ENCODE peak calls at places on chromosomes 12 and 14, in ten cellular contexts. One of them, this sample, is unnamed. For H3K27me3 and H3K36me3, the result is how much of the 10 kb centered on the place peaks cover.

GRCh38 chr12:102343361-102344121 is 136.8 kb downstream of the IGF1 start:
- DNase-seq in upper lobe of right lung: no peak
- DNase-seq in CD8-positive, alpha-beta memory T cell: no peak
- DNase-seq in colonic mucosa: no peak
- DNase-seq in neuronal stem cell: peak
- DNase-seq in NT2/D1: no peak
- DNase-seq in WERI-Rb-1: peak
- DNase-seq in sigmoid colon: no peak
- DNase-seq in suprapubic skin: no peak
- DNase-seq in MM.1S: no peak
- DNase-seq in this sample: no peak

GRCh38 chr12:61713121-61713520 is 547.1 kb upstream of the USP15 start:
- DNase-seq in upper lobe of right lung: no peak
- DNase-seq in CD8-positive, alpha-beta memory T cell: no peak
- DNase-seq in colonic mucosa: no peak
- DNase-seq in neuronal stem cell: no peak
- DNase-seq in NT2/D1: no peak
- DNase-seq in WERI-Rb-1: no peak
- DNase-seq in sigmoid colon: no peak
- DNase-seq in suprapubic skin: no peak
- DNase-seq in MM.1S: no peak
- DNase-seq in this sample: no peak

GRCh38 chr12:12108441-12109058 is 37.8 kb downstream of the BCL2L14 start:
- DNase-seq in upper lobe of right lung: no peak
- DNase-seq in CD8-positive, alpha-beta memory T cell: no peak
- DNase-seq in colonic mucosa: no peak
- DNase-seq in neuronal stem cell: no peak
- DNase-seq in NT2/D1: no peak
- DNase-seq in WERI-Rb-1: no peak
- DNase-seq in sigmoid colon: no peak
- DNase-seq in suprapubic skin: no peak
- DNase-seq in MM.1S: no peak
- DNase-seq in this sample: peak

GRCh38 chr14:31529053-31529452 is 32.2 kb upstream of the NUBPL start:
- DNase-seq in upper lobe of right lung: no peak
- DNase-seq in CD8-positive, alpha-beta memory T cell: no peak
- DNase-seq in colonic mucosa: no peak
- DNase-seq in neuronal stem cell: no peak
- DNase-seq in NT2/D1: no peak
- DNase-seq in WERI-Rb-1: no peak
- DNase-seq in sigmoid colon: no peak
- DNase-seq in suprapubic skin: no peak
- DNase-seq in MM.1S: no peak
- DNase-seq in this sample: no peak

GRCh38 chr12:57118711-57119271 is 7.6 kb upstream of the STAT6 start:
- DNase-seq in upper lobe of right lung: no peak
- DNase-seq in CD8-positive, alpha-beta memory T cell: peak
- DNase-seq in colonic mucosa: peak
- DNase-seq in neuronal stem cell: no peak
- DNase-seq in NT2/D1: no peak
- DNase-seq in WERI-Rb-1: no peak
- DNase-seq in sigmoid colon: no peak
- DNase-seq in suprapubic skin: no peak
- DNase-seq in MM.1S: no peak
- DNase-seq in this sample: no peak

GRCh38 chr12:18899678-18900317 is 161.9 kb downstream of the CAPZA3 start:
- DNase-seq in upper lobe of right lung: no peak
- DNase-seq in CD8-positive, alpha-beta memory T cell: no peak
- DNase-seq in colonic mucosa: no peak
- DNase-seq in neuronal stem cell: no peak
- DNase-seq in NT2/D1: no peak
- DNase-seq in WERI-Rb-1: no peak
- DNase-seq in sigmoid colon: no peak
- DNase-seq in suprapubic skin: no peak
- DNase-seq in MM.1S: no peak
- DNase-seq in this sample: no peak

GRCh38 chr12:91818236-91819131 is 327.2 kb downstream of the BTG1 start:
- DNase-seq in upper lobe of right lung: no peak
- DNase-seq in CD8-positive, alpha-beta memory T cell: no peak
- DNase-seq in colonic mucosa: no peak
- DNase-seq in neuronal stem cell: peak
- DNase-seq in NT2/D1: no peak
- DNase-seq in WERI-Rb-1: no peak
- DNase-seq in sigmoid colon: no peak
- DNase-seq in suprapubic skin: no peak
- DNase-seq in MM.1S: no peak
- DNase-seq in this sample: no peak

GRCh38 chr14:99579077-99579836 is 24.8 kb downstream of the CCDC85C start:
- DNase-seq in upper lobe of right lung: peak
- DNase-seq in CD8-positive, alpha-beta memory T cell: no peak
- DNase-seq in colonic mucosa: peak
- DNase-seq in neuronal stem cell: no peak
- DNase-seq in NT2/D1: no peak
- DNase-seq in WERI-Rb-1: no peak
- DNase-seq in sigmoid colon: no peak
- DNase-seq in suprapubic skin: no peak
- DNase-seq in MM.1S: no peak
- DNase-seq in this sample: no peak

GRCh38 chr12:98895086-98895651 is 250.1 kb downstream of the APAF1 start:
- DNase-seq in upper lobe of right lung: no peak
- DNase-seq in CD8-positive, alpha-beta memory T cell: no peak
- DNase-seq in colonic mucosa: no peak
- DNase-seq in neuronal stem cell: no peak
- DNase-seq in NT2/D1: no peak
- DNase-seq in WERI-Rb-1: peak
- DNase-seq in sigmoid colon: no peak
- DNase-seq in suprapubic skin: no peak
- DNase-seq in MM.1S: no peak
- DNase-seq in this sample: no peak

GRCh38 chr12:98893126-98893525 is 248.0 kb downstream of the APAF1 start:
- DNase-seq in upper lobe of right lung: no peak
- DNase-seq in CD8-positive, alpha-beta memory T cell: no peak
- DNase-seq in colonic mucosa: no peak
- DNase-seq in neuronal stem cell: no peak
- DNase-seq in NT2/D1: no peak
- DNase-seq in WERI-Rb-1: no peak
- DNase-seq in sigmoid colon: no peak
- DNase-seq in suprapubic skin: no peak
- DNase-seq in MM.1S: no peak
- DNase-seq in this sample: no peak

GRCh38 chr12:98896938-98897337 is 251.8 kb downstream of the APAF1 start:
- DNase-seq in upper lobe of right lung: no peak
- DNase-seq in CD8-positive, alpha-beta memory T cell: no peak
- DNase-seq in colonic mucosa: no peak
- DNase-seq in neuronal stem cell: no peak
- DNase-seq in NT2/D1: no peak
- DNase-seq in WERI-Rb-1: no peak
- DNase-seq in sigmoid colon: no peak
- DNase-seq in suprapubic skin: no peak
- DNase-seq in MM.1S: no peak
- DNase-seq in this sample: no peak

GRCh38 chr12:98894412-98895085 is 249.5 kb downstream of the APAF1 start:
- DNase-seq in upper lobe of right lung: no peak
- DNase-seq in CD8-positive, alpha-beta memory T cell: no peak
- DNase-seq in colonic mucosa: no peak
- DNase-seq in neuronal stem cell: no peak
- DNase-seq in NT2/D1: no peak
- DNase-seq in WERI-Rb-1: peak
- DNase-seq in sigmoid colon: no peak
- DNase-seq in suprapubic skin: no peak
- DNase-seq in MM.1S: no peak
- DNase-seq in this sample: no peak

DNA sequence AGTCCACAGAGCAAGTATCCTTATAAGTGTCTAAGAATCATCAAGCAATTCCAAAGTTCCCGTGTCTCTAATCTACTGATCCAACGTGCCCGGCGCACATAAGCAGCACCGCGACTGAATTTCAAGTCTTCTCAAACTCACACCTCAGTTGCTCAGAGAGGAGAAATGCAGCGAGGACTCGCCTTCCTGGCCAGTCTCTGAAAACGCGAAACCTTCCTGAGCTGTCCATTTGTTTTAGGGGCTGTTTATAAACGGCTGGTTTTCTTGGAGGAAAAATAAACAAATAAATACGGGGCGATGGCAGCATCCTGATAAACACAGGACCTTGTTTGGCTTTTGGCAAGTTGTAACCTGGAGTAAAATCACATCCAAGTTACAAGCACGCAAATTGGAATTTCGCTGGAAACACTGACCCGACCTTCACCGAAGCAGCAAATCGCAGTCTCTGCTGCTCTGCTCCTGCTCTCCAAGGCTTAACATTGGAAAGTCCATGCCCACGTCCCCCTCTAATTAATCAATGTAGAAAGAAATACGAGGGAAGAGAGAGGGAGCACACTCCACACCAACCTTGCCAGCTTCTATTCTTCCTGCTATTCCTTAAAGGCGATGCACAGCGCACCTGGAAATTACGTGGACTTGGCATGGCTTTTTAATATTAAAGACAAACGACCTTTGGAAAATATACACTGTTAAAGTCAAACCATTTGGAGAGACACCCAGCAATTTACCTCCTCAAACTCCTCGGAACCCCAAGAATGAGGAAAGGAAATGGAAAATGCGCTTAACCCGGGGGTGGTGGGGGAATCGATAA is 248.7 kb downstream of the APAF1 start:
- DNase-seq in upper lobe of right lung: no peak
- DNase-seq in CD8-positive, alpha-beta memory T cell: no peak
- DNase-seq in colonic mucosa: no peak
- DNase-seq in neuronal stem cell: no peak
- DNase-seq in NT2/D1: no peak
- DNase-seq in WERI-Rb-1: no peak
- DNase-seq in sigmoid colon: no peak
- DNase-seq in suprapubic skin: no peak
- DNase-seq in MM.1S: no peak
- DNase-seq in this sample: no peak
- H3K27me3 ChIP-seq in upper lobe of right lung: under half
- H3K27me3 ChIP-seq in CD8-positive, alpha-beta memory T cell: under half
- H3K27me3 ChIP-seq in colonic mucosa: under half
- H3K27me3 ChIP-seq in neuronal stem cell: half or more
- H3K27me3 ChIP-seq in NT2/D1: half or more
- H3K27me3 ChIP-seq in WERI-Rb-1: under half
- H3K27me3 ChIP-seq in sigmoid colon: under half
- H3K27me3 ChIP-seq in suprapubic skin: half or more
- H3K27me3 ChIP-seq in MM.1S: under half
- H3K27me3 ChIP-seq in this sample: half or more

GRCh38 chr12:46373303-46374182 is 970 bp upstream of the SLC38A2 start:
- DNase-seq in upper lobe of right lung: peak
- DNase-seq in CD8-positive, alpha-beta memory T cell: peak
- DNase-seq in colonic mucosa: peak
- DNase-seq in neuronal stem cell: peak
- DNase-seq in NT2/D1: no peak
- DNase-seq in WERI-Rb-1: peak
- DNase-seq in sigmoid colon: peak
- DNase-seq in suprapubic skin: peak
- DNase-seq in MM.1S: peak
- DNase-seq in this sample: peak
- H3K4me3 ChIP-seq in upper lobe of right lung: peak
- H3K4me3 ChIP-seq in CD8-positive, alpha-beta memory T cell: peak
- H3K4me3 ChIP-seq in colonic mucosa: peak
- H3K4me3 ChIP-seq in neuronal stem cell: peak
- H3K4me3 ChIP-seq in NT2/D1: peak
- H3K4me3 ChIP-seq in WERI-Rb-1: peak
- H3K4me3 ChIP-seq in sigmoid colon: peak
- H3K4me3 ChIP-seq in suprapubic skin: peak
- H3K4me3 ChIP-seq in MM.1S: peak
- H3K4me3 ChIP-seq in this sample: peak

GRCh38 chr14:67773844-67774377 is 42.5 kb downstream of the ZFYVE26 start:
- DNase-seq in upper lobe of right lung: no peak
- DNase-seq in CD8-positive, alpha-beta memory T cell: no peak
- DNase-seq in colonic mucosa: no peak
- DNase-seq in neuronal stem cell: no peak
- DNase-seq in NT2/D1: no peak
- DNase-seq in WERI-Rb-1: no peak
- DNase-seq in sigmoid colon: no peak
- DNase-seq in suprapubic skin: no peak
- DNase-seq in MM.1S: no peak
- DNase-seq in this sample: no peak

GRCh38 chr14:67782090-67782489 is 34.3 kb downstream of the ZFYVE26 start:
- DNase-seq in upper lobe of right lung: no peak
- DNase-seq in CD8-positive, alpha-beta memory T cell: no peak
- DNase-seq in colonic mucosa: no peak
- DNase-seq in neuronal stem cell: no peak
- DNase-seq in NT2/D1: no peak
- DNase-seq in WERI-Rb-1: no peak
- DNase-seq in sigmoid colon: no peak
- DNase-seq in suprapubic skin: no peak
- DNase-seq in MM.1S: no peak
- DNase-seq in this sample: no peak

DNA sequence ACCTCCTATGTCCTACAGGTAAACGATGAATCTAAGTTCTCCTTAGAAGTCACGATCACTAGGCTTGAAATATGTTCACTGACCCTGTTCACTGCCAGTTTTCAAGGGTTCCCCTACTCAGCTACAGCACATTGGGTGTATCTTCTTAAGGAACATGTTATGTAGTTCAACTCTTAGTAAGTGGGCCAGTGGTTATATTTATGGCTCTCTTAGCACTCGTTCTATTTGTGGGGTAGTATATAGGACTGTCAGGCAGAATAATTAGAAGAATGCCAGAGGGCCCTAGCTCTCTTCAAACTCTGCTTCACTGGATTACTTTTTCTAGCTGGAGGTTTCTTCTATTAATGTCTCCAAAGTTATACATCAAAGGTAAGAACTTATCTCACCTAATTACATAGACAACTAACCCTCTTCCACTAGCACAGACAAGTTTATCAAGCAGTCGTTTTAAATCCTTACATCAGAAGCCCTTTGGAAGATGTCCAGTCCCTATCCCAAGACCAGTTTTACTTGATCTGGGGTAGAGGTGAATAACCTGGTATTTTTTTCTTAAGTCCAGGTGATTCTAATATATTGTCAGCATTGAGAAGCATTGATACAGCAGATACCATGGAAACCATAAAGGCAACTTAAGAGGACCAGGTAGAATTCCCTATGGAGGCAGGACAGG is 39.6 kb downstream of the ZFYVE26 start:
- DNase-seq in upper lobe of right lung: no peak
- DNase-seq in CD8-positive, alpha-beta memory T cell: no peak
- DNase-seq in colonic mucosa: no peak
- DNase-seq in neuronal stem cell: no peak
- DNase-seq in NT2/D1: no peak
- DNase-seq in WERI-Rb-1: no peak
- DNase-seq in sigmoid colon: no peak
- DNase-seq in suprapubic skin: no peak
- DNase-seq in MM.1S: no peak
- DNase-seq in this sample: no peak
- H3K36me3 ChIP-seq in upper lobe of right lung: half or more
- H3K36me3 ChIP-seq in CD8-positive, alpha-beta memory T cell: half or more
- H3K36me3 ChIP-seq in colonic mucosa: under half
- H3K36me3 ChIP-seq in neuronal stem cell: under half
- H3K36me3 ChIP-seq in NT2/D1: half or more
- H3K36me3 ChIP-seq in WERI-Rb-1: half or more
- H3K36me3 ChIP-seq in sigmoid colon: under half
- H3K36me3 ChIP-seq in suprapubic skin: half or more
- H3K36me3 ChIP-seq in MM.1S: under half
- H3K36me3 ChIP-seq in this sample: half or more

DNA sequence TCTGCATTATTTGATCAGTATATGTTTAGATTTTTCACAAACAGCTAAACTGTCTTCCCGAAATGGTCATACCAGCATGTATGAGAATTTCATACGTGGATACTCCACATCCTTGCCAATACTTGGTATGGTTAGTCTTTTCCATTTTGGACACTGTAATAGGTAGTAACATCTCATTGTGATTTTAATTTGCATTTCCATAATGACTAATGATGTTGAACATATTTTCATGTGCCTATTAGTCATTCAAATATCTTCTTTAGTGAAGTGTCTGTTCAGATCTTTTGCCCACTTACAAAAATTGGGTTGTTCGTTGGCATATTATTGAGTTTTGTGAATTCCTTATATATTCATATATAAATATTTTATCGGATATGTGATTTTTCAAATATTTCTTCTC is 78.0 kb upstream of the GNG2 start:
- DNase-seq in upper lobe of right lung: no peak
- DNase-seq in CD8-positive, alpha-beta memory T cell: no peak
- DNase-seq in colonic mucosa: no peak
- DNase-seq in neuronal stem cell: no peak
- DNase-seq in NT2/D1: no peak
- DNase-seq in WERI-Rb-1: no peak
- DNase-seq in sigmoid colon: no peak
- DNase-seq in suprapubic skin: no peak
- DNase-seq in MM.1S: no peak
- DNase-seq in this sample: no peak
- H3K27me3 ChIP-seq in upper lobe of right lung: under half
- H3K27me3 ChIP-seq in CD8-positive, alpha-beta memory T cell: under half
- H3K27me3 ChIP-seq in colonic mucosa: under half
- H3K27me3 ChIP-seq in neuronal stem cell: under half
- H3K27me3 ChIP-seq in NT2/D1: under half
- H3K27me3 ChIP-seq in WERI-Rb-1: under half
- H3K27me3 ChIP-seq in sigmoid colon: under half
- H3K27me3 ChIP-seq in suprapubic skin: under half
- H3K27me3 ChIP-seq in MM.1S: under half
- H3K27me3 ChIP-seq in this sample: under half

This sample was measured in HAP-1.